ENCODE peak calls at places on chromosome 3, in four cellular contexts. R is NCI-H1092, W is RWPE1, T is T-cell. G is an unnamed sample.
A peak's percentile ranks its signal among the peaks of the same experiment; 100 is the strongest.

GRCh38 chr3:35724106-35724505 is 84.8 kb downstream of the ARPP21 start:
- DNase-seq in R (no peak), W (no peak), T (no peak), G (no peak)

GRCh38 chr3:193023218-193023617 is 105.6 kb upstream of the MB21D2 start:
- DNase-seq in R (no peak), W (no peak), T (no peak), G (no peak)

GRCh38 chr3:112143251-112143650 is 10.2 kb upstream of the GCSAM start:
- DNase-seq in R (no peak), W (no peak), T (no peak), G (no peak)

GRCh38 chr3:66428733-66429132 is 72.1 kb downstream of the LRIG1 start:
- DNase-seq in R (peak; percentile 82), W (peak; percentile 84), T (no peak), G (peak; percentile 98)

GRCh38 chr3:195150194-195151118 is 120.5 kb downstream of the XXYLT1 start:
- DNase-seq in R (peak; percentile 62), W (no peak), T (peak; percentile 25), G (peak; percentile 85)

GRCh38 chr3:37475435-37475834 is 301.1 kb upstream of the LRRFIP2 start:
- DNase-seq in R (no peak), W (no peak), T (no peak), G (no peak)

GRCh38 chr3:183991403-183991802 is 26.3 kb downstream of the ABCC5 start:
- DNase-seq in R (no peak), W (no peak), T (no peak), G (no peak)

GRCh38 chr3:45227946-45228345 is 1.9 kb upstream of the TMEM158 start:
- DNase-seq in R (no peak), W (no peak), T (no peak), G (no peak)

GRCh38 chr3:30658328-30659052 is 52.1 kb downstream of the TGFBR2 start:
- DNase-seq in R (no peak), W (no peak), T (peak; percentile 42), G (peak; percentile 91)

GRCh38 chr3:8318002-8318649 is 183.5 kb upstream of the LMCD1 start:
- DNase-seq in R (no peak), W (no peak), T (no peak), G (no peak)

GRCh38 chr3:138442433-138442832 is 8.0 kb downstream of the ESYT3 start:
- DNase-seq in R (no peak), W (peak; percentile 79), T (no peak), G (no peak)

GRCh38 chr3:71944482-71944881 is 159.5 kb upstream of the PROK2 start:
- DNase-seq in R (peak; percentile 74), W (no peak), T (no peak), G (no peak)

GRCh38 chr3:31946484-31947081 is 34.5 kb downstream of the OSBPL10 start:
- DNase-seq in R (no peak), W (no peak), T (no peak), G (no peak)

G was measured in dermis microvascular lymphatic vessel endothelial cell.